ENCODE peak calls at places on chromosomes 2 and 18, in five cellular contexts. J is Ammon's horn, W is DMS79 treated with DMSO at 0.1 percent for 48 hours, O is mesendoderm, E is T follicular helper cell. P is an unnamed sample.

GRCh38 chr2:88469202-88470114 is 17.0 kb upstream of the FOXI3 start:
- DNase-seq in J (no peak), W (no peak), O (no peak), E (no peak), P (no peak)

GRCh38 chr18:22280453-22280750 is 111.0 kb downstream of the GATA6 start:
- DNase-seq in J (no peak), W (no peak), O (no peak), E (no peak), P (no peak)

GRCh38 chr18:35060092-35060491 is 18.9 kb downstream of the MAPRE2 start:
- DNase-seq in J (no peak), W (no peak), O (no peak), E (no peak), P (no peak)

GRCh38 chr2:142878061-142878741 is 737 bp downstream of the KYNU start:
- DNase-seq in J (no peak), W (no peak), O (no peak), E (no peak), P (no peak)

GRCh38 chr2:140604096-140604495 is 1526.7 kb downstream of the LRP1B start:
- DNase-seq in J (no peak), W (no peak), O (no peak), E (no peak), P (peak)

GRCh38 chr2:219446101-219446504 is 11.5 kb downstream of the SPEG start:
- DNase-seq in J (peak), W (no peak), O (peak), E (no peak), P (no peak)

GRCh38 chr2:85413592-85414421 is 3.6 kb upstream of the CAPG start:
- DNase-seq in J (no peak), W (peak), O (peak), E (no peak), P (no peak)

GRCh38 chr2:196718796-196719564 is 79.5 kb downstream of the CCDC150 start:
- DNase-seq in J (no peak), W (no peak), O (peak), E (no peak), P (peak)

GRCh38 chr18:33805592-33805991 is 227.6 kb downstream of the ASXL3 start:
- DNase-seq in J (no peak), W (peak), O (no peak), E (no peak), P (no peak)

GRCh38 chr2:234289789-234290188 is 207.1 kb downstream of the ARL4C start:
- DNase-seq in J (no peak), W (no peak), O (no peak), E (no peak), P (peak)

GRCh38 chr2:85684806-85685205 is 9.4 kb upstream of the GNLY start:
- DNase-seq in J (no peak), W (no peak), O (no peak), E (no peak), P (no peak)

GRCh38 chr2:205903549-205904129 is 182.3 kb downstream of the INO80D start:
- DNase-seq in J (no peak), W (no peak), O (peak), E (no peak), P (peak)

GRCh38 chr2:41963661-41964525 is 83.9 kb upstream of the PKDCC start:
- DNase-seq in J (no peak), W (no peak), O (peak), E (no peak), P (peak)

GRCh38 chr18:6994053-6994452 is 123.5 kb downstream of the LAMA1 start:
- DNase-seq in J (no peak), W (no peak), O (peak), E (no peak), P (no peak)

GRCh38 chr2:195570329-195570728 is 86.7 kb upstream of the SLC39A10 start:
- DNase-seq in J (no peak), W (no peak), O (no peak), E (no peak), P (no peak)

GRCh38 chr2:171158036-171158789 is 2.5 kb downstream of the TLK1 start:
- DNase-seq in J (no peak), W (peak), O (no peak), E (no peak), P (peak)

GRCh38 chr2:127408807-127409099 is 9.5 kb upstream of the PROC start:
- DNase-seq in J (no peak), W (no peak), O (no peak), E (no peak), P (no peak)

GRCh38 chr2:109174214-109174613 is 45.2 kb downstream of the SH3RF3 start:
- DNase-seq in J (no peak), W (no peak), O (no peak), E (no peak), P (no peak)

GRCh38 chr18:78728301-78729098 is 251.1 kb upstream of the SALL3 start:
- DNase-seq in J (no peak), W (no peak), O (no peak), E (no peak), P (no peak)

GRCh38 chr2:240615830-240616547 is 9.3 kb upstream of the GPR35 start:
- DNase-seq in J (no peak), W (peak), O (no peak), E (no peak), P (no peak)

GRCh38 chr2:197786010-197786877 is 1.1 kb upstream of the BOLL start:
- DNase-seq in J (no peak), W (no peak), O (peak), E (peak), P (no peak)

GRCh38 chr2:49286045-49286444 is 131.7 kb upstream of the FSHR start:
- DNase-seq in J (no peak), W (no peak), O (peak), E (no peak), P (no peak)

GRCh38 chr2:6977095-6977777 is 60.0 kb downstream of the RNF144A start:
- DNase-seq in J (peak), W (peak), O (no peak), E (no peak), P (peak)

GRCh38 chr2:10028407-10028987 is 14.9 kb upstream of the KLF11 start:
- DNase-seq in J (no peak), W (no peak), O (peak), E (no peak), P (no peak)

GRCh38 chr18:9993846-9994660 is 80.2 kb downstream of the VAPA start:
- DNase-seq in J (no peak), W (no peak), O (no peak), E (no peak), P (no peak)

GRCh38 chr2:79640001-79640400 is 127.2 kb downstream of the CTNNA2 start:
- DNase-seq in J (no peak), W (no peak), O (peak), E (no peak), P (no peak)

GRCh38 chr18:76115580-76115979 is 379.5 kb downstream of the ZNF516 start:
- DNase-seq in J (no peak), W (no peak), O (no peak), E (no peak), P (no peak)

GRCh38 chr2:113135354-113135753 is 8.0 kb downstream of the IL1RN start:
- DNase-seq in J (no peak), W (no peak), O (no peak), E (no peak), P (no peak)

GRCh38 chr2:40471868-40472267 is 20.0 kb upstream of the SLC8A1 start:
- DNase-seq in J (no peak), W (no peak), O (no peak), E (no peak), P (peak)

GRCh38 chr2:174902491-174903242 is 102.5 kb downstream of the CHN1 start:
- DNase-seq in J (peak), W (no peak), O (no peak), E (no peak), P (no peak)

GRCh38 chr2:98123286-98123685 is 36.3 kb downstream of the VWA3B start:
- DNase-seq in J (peak), W (no peak), O (no peak), E (no peak), P (no peak)

GRCh38 chr2:86453838-86454237 is 12.7 kb downstream of the KDM3A start:
- DNase-seq in J (peak), W (peak), O (no peak), E (no peak), P (peak)

GRCh38 chr2:172358784-172359556 is 68.4 kb upstream of the ITGA6 start:
- DNase-seq in J (peak), W (no peak), O (no peak), E (no peak), P (no peak)

GRCh38 chr2:42098571-42099430 is 51.0 kb downstream of the PKDCC start:
- DNase-seq in J (peak), W (no peak), O (no peak), E (no peak), P (no peak)

GRCh38 chr18:74353169-74353775 is 37.6 kb downstream of the C18orf63 start:
- DNase-seq in J (peak), W (peak), O (peak), E (peak), P (peak)

GRCh38 chr2:85584857-85585780 is 888 bp downstream of the VAMP5 start:
- DNase-seq in J (no peak), W (no peak), O (peak), E (no peak), P (peak)